ENCODE peak calls at places on chromosomes 16 and 17, in six cellular contexts. E is heart right ventricle, W is epithelial cell of esophagus, G is uterus, N is fibroblast of lung, F is choroid plexus epithelial cell. V is an unnamed sample.

GRCh38 chr17:6061290-6061689 is 8.9 kb upstream of the WSCD1 start:
- DNase-seq in E (no peak), W (peak; percentile 32), G (no peak), N (peak; percentile 71), F (peak; percentile 18), V (no peak)

GRCh38 chr16:87685766-87686165 is 80.0 kb downstream of the KLHDC4 start:
- DNase-seq in E (no peak), W (no peak), G (no peak), N (no peak), F (no peak), V (no peak)

GRCh38 chr17:67469208-67469980 is 92.3 kb downstream of the PITPNC1 start:
- DNase-seq in E (no peak), W (peak; percentile 31), G (no peak), N (no peak), F (peak; percentile 39), V (no peak)

GRCh38 chr17:75412455-75413317 is 7.2 kb upstream of the GRB2 start:
- DNase-seq in E (peak; percentile 61), W (peak; percentile 74), G (peak; percentile 63), N (peak; percentile 79), F (peak; percentile 78), V (peak; percentile 85)

GRCh38 chr17:69567130-69567529 is 152.6 kb downstream of the MAP2K6 start:
- DNase-seq in E (no peak), W (peak; percentile 28), G (no peak), N (no peak), F (peak; percentile 41), V (no peak)

GRCh38 chr16:89040391-89040790 is 53.3 kb upstream of the ACSF3 start:
- DNase-seq in E (no peak), W (no peak), G (no peak), N (no peak), F (no peak), V (no peak)

GRCh38 chr17:77649717-77650211 is 308.7 kb upstream of the TNRC6C start:
- DNase-seq in E (no peak), W (peak; percentile 18), G (no peak), N (peak; percentile 12), F (peak; percentile 30), V (peak; percentile 27)

GRCh38 chr16:71311553-71312158 is 22.5 kb upstream of the CMTR2 start:
- DNase-seq in E (no peak), W (peak; percentile 18), G (no peak), N (peak; percentile 6), F (peak; percentile 27), V (peak; percentile 17)

GRCh38 chr17:64343833-64344637 is 46.6 kb downstream of the PECAM1 start:
- DNase-seq in E (peak; percentile 92), W (peak; percentile 52), G (peak; percentile 72), N (peak; percentile 91), F (peak; percentile 75), V (no peak)

GRCh38 chr16:49951568-49952195 is 73.3 kb upstream of the CNEP1R1 start:
- DNase-seq in E (no peak), W (no peak), G (no peak), N (no peak), F (no peak), V (no peak)

GRCh38 chr16:15542261-15542660 is 100.7 kb downstream of the MARF1 start:
- DNase-seq in E (no peak), W (no peak), G (no peak), N (no peak), F (no peak), V (no peak)

GRCh38 chr16:54430491-54431030 is 144.0 kb upstream of the IRX3 start:
- DNase-seq in E (no peak), W (no peak), G (no peak), N (peak; percentile 59), F (peak; percentile 58), V (no peak)

GRCh38 chr17:75478508-75478907 is 22.1 kb downstream of the TMEM94 start:
- DNase-seq in E (no peak), W (no peak), G (no peak), N (peak; percentile 28), F (peak; percentile 59), V (no peak)

GRCh38 chr16:12247811-12248210 is 271.3 kb downstream of the SNX29 start:
- DNase-seq in E (no peak), W (no peak), G (no peak), N (no peak), F (no peak), V (no peak)

GRCh38 chr16:19001788-19002187 is 18.1 kb downstream of the TMC7 start:
- DNase-seq in E (no peak), W (peak; percentile 83), G (peak; percentile 20), N (peak; percentile 68), F (no peak), V (peak; percentile 83)

GRCh38 chr17:38738007-38738662 is 8.0 kb downstream of the CISD3 start:
- DNase-seq in E (no peak), W (no peak), G (no peak), N (no peak), F (no peak), V (no peak)

GRCh38 chr17:68296217-68297140 is 5.2 kb downstream of the ARSG start:
- DNase-seq in E (no peak), W (peak; percentile 67), G (no peak), N (no peak), F (no peak), V (peak; percentile 84)

DNA sequence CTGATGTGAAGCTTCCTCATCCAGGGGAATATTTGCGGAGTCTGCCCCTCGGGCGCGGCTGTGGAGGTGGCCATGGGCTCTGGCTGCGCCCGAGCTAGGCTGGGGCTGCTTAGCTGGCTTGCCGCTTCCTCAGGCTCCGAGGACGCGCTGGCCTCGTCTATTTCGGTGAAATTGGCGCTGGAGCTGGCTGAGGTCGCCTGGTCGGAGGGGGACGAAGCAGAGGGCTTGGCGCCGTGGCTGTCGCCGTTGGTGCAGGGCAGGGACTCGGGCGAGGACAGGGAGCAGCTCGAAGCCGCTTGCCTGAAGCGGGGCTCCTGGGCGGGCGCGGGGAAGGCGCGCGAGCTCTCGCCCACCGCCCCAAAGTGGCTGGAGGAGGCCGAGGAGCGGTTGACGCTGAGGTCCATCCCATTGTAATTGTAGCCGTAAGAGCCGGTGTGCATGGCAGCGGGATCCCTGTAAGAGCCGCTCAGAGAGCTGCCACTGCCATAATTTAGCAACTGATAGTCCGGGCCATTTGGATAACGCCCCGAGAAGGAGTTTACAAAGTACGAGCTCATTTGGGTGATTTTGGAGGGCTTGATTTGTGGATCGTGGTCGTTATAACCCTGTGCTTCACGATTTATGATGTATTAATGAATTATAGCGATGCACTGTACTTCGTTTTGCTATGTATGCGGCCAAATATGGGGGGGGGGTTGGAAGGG is at the start of gene HOXB5:
- DNase-seq in E (no peak), W (no peak), G (no peak), N (no peak), F (no peak), V (no peak)
- H3K4me3 ChIP-seq in E (peak within 1 kb of the TSS; percentile 30), W (no peak within 1 kb of the TSS), G (peak within 1 kb of the TSS; percentile 20), N (peak within 1 kb of the TSS; percentile 91), F (no peak within 1 kb of the TSS), V (peak within 1 kb of the TSS; percentile 49)

DNA sequence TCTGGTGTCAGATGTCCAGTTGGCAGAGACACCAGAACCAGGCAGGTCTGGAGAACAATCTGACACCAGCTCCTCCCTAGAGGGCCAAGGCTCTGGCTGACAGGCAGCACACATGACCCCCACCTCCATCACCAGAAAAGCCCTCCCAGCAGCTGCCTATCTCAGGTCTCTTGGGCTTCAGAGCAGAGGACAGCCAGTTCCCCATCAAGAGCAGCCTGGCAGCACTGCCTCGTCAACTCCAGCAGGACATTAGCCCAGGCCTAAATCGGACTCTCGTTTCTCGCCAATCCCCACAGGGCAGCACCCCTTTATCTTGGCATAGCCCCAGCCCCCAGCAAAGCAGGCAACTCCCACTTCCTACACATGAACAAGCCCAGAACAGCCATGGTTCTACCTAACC is 4.4 kb downstream of the JUP start:
- DNase-seq in E (peak; percentile 74), W (no peak), G (peak; percentile 47), N (no peak), F (no peak), V (no peak)
- H3K4me3 ChIP-seq in E (no peak overlapping the region), W (peak overlapping the region; percentile 98), G (no peak overlapping the region), N (no peak overlapping the region), F (no peak overlapping the region), V (no peak overlapping the region)

DNA sequence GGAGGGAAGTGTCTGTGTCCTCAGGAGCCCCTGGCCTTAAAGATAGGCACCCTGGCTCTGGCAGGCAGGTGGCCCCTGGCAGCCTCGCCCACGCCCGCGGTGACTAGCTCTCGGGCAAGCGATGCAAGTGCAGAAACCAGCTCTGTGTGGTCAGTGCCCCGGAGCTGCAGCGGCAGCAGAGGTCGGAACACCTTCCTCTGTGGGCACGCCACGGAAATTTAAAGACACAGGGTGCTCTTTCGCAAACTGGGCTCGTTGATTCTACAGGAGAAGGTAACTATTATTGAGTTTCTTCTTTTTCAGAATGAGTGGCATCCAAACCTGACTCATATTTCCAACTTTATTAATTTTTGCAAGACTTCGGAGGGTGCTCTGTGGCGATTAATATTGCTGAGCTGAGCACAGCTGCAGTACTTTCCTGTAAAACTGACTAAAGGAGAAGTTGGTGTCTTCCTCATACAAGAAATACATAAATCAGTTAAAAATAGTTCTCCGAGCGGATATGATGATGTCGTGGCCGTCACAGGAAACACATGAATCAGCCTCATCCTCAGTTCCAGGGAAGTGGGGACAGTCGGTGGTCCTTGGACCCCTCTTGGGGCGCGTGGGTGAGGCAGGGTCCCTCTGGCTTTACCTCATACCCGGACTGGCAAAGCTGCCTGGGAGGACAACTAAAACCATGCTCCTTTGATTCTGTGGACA is 120.2 kb downstream of the METRNL start:
- DNase-seq in E (peak; percentile 46), W (no peak), G (peak; percentile 23), N (no peak), F (no peak), V (no peak)
- H3K4me3 ChIP-seq in E (no peak overlapping the region), W (no peak overlapping the region), G (no peak overlapping the region), N (no peak overlapping the region), F (no peak overlapping the region), V (no peak overlapping the region)

GRCh38 chr17:82736511-82737185 is 1.2 kb downstream of the FN3K start:
- DNase-seq in E (no peak), W (no peak), G (no peak), N (no peak), F (no peak), V (no peak)
- H3K4me3 ChIP-seq in E (peak overlapping the region; percentile 80), W (no peak overlapping the region), G (peak overlapping the region; percentile 85), N (no peak overlapping the region), F (no peak overlapping the region), V (no peak overlapping the region)

DNA sequence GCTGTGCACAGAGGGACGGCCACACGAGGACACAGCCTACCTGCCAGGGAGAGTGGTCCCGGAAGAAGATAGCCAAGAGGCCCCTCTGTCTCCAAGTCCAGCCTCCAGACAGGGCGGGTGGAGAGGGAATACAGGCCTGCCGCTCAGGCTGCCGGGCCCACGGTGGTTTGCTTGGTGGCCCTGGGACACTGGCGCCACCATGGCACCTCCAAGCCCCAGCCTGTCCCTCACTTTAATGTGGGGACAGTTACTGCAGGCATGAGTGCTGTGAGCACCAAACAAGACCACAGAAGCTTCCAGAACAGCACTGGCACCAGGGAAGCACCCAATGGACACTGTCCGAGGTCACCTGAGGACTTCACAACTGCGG is 22.0 kb upstream of the CHMP6 start:
- DNase-seq in E (no peak), W (no peak), G (no peak), N (no peak), F (no peak), V (no peak)
- H3K4me3 ChIP-seq in E (no peak overlapping the region), W (no peak overlapping the region), G (no peak overlapping the region), N (no peak overlapping the region), F (no peak overlapping the region), V (no peak overlapping the region)

GRCh38 chr17:81398170-81398854 is 3.1 kb downstream of the BAHCC1 start:
- DNase-seq in E (no peak), W (peak; percentile 58), G (no peak), N (peak; percentile 62), F (peak; percentile 60), V (peak; percentile 71)
- H3K4me3 ChIP-seq in E (peak overlapping the region; percentile 65), W (peak overlapping the region; percentile 60), G (peak overlapping the region; percentile 52), N (peak overlapping the region; percentile 57), F (peak overlapping the region; percentile 73), V (peak overlapping the region; percentile 82)

V was measured in Jurkat, Clone E6-1.